ENCODE peak calls at places on chromosomes 5 and 9, in four cellular contexts. M, V, I and U are unnamed samples.

GRCh38 chr5:3077684-3078083 is 326.2 kb upstream of the IRX2 start:
- DNase-seq in M (no peak), I (no peak), V (no peak), U (no peak)

GRCh38 chr5:101473483-101473882 is 570.4 kb upstream of the ST8SIA4 start:
- DNase-seq in M (no peak), V (no peak), I (no peak), U (no peak)

GRCh38 chr5:168106008-168106761 is 185.3 kb upstream of the WWC1 start:
- DNase-seq in V (no peak), I (no peak), M (no peak), U (no peak)

GRCh38 chr5:144189800-144190429 is 19.2 kb downstream of the KCTD16 start:
- DNase-seq in V (peak; percentile 98), M (no peak), I (peak; percentile 40), U (no peak)

GRCh38 chr5:149257875-149258705 is 13.6 kb upstream of the AFAP1L1 start:
- DNase-seq in M (no peak), V (no peak), I (no peak), U (no peak)

GRCh38 chr9:115220339-115221009 is 102.5 kb upstream of the TNC start:
- DNase-seq in V (no peak), I (no peak), M (no peak), U (no peak)

GRCh38 chr9:4666042-4666699 is at the start of gene SPATA6L:
- DNase-seq in V (peak; percentile 71), M (peak; percentile 75), I (peak; percentile 75), U (peak; percentile 94)

GRCh38 chr9:113580041-113580953 is 116.8 kb downstream of the RGS3 start:
- DNase-seq in M (peak; percentile 87), V (peak; percentile 70), I (peak; percentile 93), U (peak; percentile 88)

GRCh38 chr9:133832836-133833235 is 94.7 kb upstream of the SARDH start:
- DNase-seq in V (no peak), I (no peak), M (no peak), U (no peak)

GRCh38 chr5:138720840-138721239 is 32.4 kb upstream of the CTNNA1 start:
- DNase-seq in V (no peak), I (no peak), M (no peak), U (no peak)

GRCh38 chr5:167688331-167688730 is 603.1 kb upstream of the WWC1 start:
- DNase-seq in V (no peak), M (no peak), I (no peak), U (no peak)

GRCh38 chr5:124043456-124043855 is 531.5 kb downstream of the CSNK1G3 start:
- DNase-seq in M (no peak), I (no peak), V (no peak), U (no peak)

GRCh38 chr9:96418074-96418919 is at the start of gene ZNF367:
- DNase-seq in M (peak; percentile 99), V (peak; percentile 98), I (peak; percentile 97), U (peak; percentile 96)

GRCh38 chr5:87127426-87127825 is 140.3 kb upstream of the RASA1 start:
- DNase-seq in V (no peak), I (no peak), M (no peak), U (no peak)

GRCh38 chr5:79193643-79194042 is 42.3 kb upstream of the JMY start:
- DNase-seq in I (no peak), V (peak; percentile 12), M (peak; percentile 53), U (peak; percentile 19)

GRCh38 chr9:119197858-119198607 is 171.2 kb downstream of the BRINP1 start:
- DNase-seq in I (no peak), V (no peak), M (no peak), U (no peak)

GRCh38 chr5:173334808-173335207 is 6.6 kb upstream of the STC2 start:
- DNase-seq in I (no peak), V (no peak), M (no peak), U (no peak)

GRCh38 chr9:78436873-78437272 is 139.9 kb downstream of the PSAT1 start:
- DNase-seq in I (no peak), V (no peak), M (no peak), U (no peak)

GRCh38 chr9:98087420-98088354 is 31.2 kb downstream of the NANS start:
- DNase-seq in I (peak; percentile 59), V (peak; percentile 76), M (no peak), U (no peak)

GRCh38 chr5:176533894-176534611 is 3.1 kb downstream of the RNF44 start:
- DNase-seq in I (peak; percentile 49), V (peak; percentile 44), M (peak; percentile 85), U (no peak)

GRCh38 chr5:87099967-87100366 is 167.7 kb upstream of the RASA1 start:
- DNase-seq in V (no peak), I (no peak), M (no peak), U (no peak)

GRCh38 chr5:17037751-17038150 is 101.7 kb upstream of the MYO10 start:
- DNase-seq in I (no peak), V (peak; percentile 85), M (no peak), U (no peak)

GRCh38 chr5:135373747-135374515 is 25.1 kb downstream of the MACROH2A1 start:
- DNase-seq in I (no peak), M (no peak), V (no peak), U (peak; percentile 61)

GRCh38 chr5:174531782-174532191 is 192.6 kb upstream of the MSX2 start:
- DNase-seq in V (no peak), M (no peak), I (no peak), U (no peak)

DNA sequence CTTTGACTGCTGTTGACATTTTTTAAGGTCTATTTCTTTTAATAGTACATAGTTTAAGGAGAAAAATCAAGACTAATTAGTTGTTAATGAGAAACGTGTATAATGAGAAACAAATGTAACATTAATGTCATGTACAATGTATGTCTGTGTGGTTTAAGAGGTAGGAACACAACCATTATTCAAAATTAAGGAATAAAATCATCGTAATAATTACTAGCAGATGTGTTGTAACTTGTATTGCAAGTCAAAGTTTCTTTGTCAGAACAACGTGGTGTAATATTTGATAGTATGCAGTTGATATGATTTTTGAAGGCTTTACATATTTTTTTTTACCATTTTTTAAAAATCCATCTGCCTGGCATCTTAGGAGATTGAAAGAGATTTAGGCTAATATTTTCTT is 120.2 kb upstream of the ARRDC3 start:
- DNase-seq in V (no peak), M (no peak), I (no peak), U (no peak)
- TF ChIP-seq CTCF in V (no peak), M (no peak), I (no peak), U (no peak)

GRCh38 chr5:152335461-152335860 is 69.6 kb downstream of the NMUR2 start:
- DNase-seq in V (no peak), M (no peak), I (no peak), U (no peak)
- TF ChIP-seq POLR2A in V (no peak), M (no peak), I (no peak), U (no peak)

DNA sequence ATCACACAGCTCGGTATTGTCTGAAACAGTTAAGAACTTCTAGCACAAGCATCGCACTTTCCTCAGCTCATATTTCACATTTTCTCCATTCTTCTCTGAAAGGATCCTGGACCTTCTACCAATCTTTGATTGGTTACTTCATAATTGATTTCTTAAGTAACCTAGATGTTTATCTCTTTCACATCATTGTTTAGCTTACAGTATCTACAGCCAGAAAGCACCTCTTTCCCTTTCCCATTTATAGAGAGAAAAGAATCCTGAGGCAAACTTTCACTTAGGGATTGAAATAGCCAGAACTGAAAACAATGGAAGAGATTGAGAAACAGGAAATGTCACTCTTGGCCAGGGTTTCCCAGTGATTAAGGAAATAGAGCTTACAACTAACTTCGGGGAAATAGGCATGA is 2.5 kb downstream of the IL33 start:
- DNase-seq in V (peak; percentile 97), M (no peak), I (no peak), U (no peak)
- H3K4me3 ChIP-seq in V (peak overlapping the region; percentile 42), M (no peak overlapping the region), I (peak overlapping the region; percentile 36), U (no peak overlapping the region)

DNA sequence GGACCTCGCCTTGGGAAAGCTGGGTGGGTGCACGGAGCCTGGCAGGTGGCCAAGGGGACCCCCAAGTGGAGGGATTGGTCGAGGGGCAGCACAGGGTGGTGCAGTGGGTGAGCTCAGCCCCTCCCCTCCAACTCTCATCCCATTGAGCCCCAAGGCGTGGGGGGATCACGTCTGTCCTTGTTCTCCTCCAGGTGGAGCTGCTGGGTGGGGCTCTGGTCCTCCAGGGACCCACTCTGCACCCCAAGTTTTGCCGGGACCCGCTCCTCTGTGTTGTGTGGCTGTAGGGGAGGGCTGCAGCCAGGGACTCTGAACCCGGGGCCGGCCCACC is 3.6 kb upstream of the FUT7 start:
- DNase-seq in V (no peak), M (no peak), I (no peak), U (no peak)
- TF ChIP-seq CTCF in V (no peak), M (peak; percentile 15), I (no peak), U (no peak)

DNA sequence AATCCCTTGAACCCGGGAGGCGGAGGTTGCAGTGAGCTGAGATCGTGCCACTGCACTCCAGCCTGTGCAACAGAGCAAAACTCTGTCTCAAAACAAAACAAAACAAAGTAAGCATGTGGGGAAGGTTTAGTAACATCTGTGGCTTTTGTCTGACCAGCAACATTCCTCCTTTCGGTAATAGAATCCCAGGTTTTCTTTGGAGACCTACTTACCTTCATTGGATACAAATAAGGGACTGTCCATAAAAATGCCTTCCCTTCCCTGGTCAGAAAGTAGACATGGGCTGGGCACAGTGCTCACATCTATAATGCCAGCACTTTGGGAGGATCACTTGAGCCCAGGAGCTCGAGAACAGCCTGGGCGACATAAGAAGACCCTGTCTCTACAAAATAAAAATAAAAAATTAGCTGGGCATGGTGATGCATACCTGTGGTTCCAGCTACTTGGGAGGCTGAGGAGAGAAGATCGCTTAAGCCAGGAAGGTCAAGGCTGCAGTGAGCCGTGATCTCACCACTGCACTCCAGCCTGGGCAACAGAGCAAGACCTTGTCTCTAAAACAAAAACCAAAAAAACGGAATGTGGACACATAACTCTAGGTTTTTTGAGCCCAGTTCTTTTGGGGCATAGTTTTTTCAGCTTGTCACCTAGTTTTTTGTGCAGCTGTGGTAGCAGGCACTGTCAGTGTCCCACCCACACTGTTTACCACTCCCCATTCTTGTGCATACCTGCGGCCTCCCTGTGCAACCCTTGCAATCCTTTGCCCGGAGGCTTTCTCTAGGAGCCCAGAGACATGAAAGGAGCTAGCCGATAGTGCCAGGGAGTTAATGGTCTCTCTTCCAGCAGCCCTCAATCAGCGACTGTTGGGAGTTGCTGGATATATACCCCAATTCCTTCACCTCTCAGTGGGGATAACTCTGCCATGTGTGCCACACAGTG is 8.9 kb upstream of the SPINK4 start:
- DNase-seq in V (no peak), M (no peak), I (no peak), U (no peak)
- TF ChIP-seq POLR2A in V (no peak), M (no peak), I (no peak), U (no peak)